ENCODE peak calls at places on chromosome 7, in eight cellular contexts. M is A549, U is HL-60, R is cardiac fibroblast, B is H1, K is lower leg skin, J is mammary epithelial cell, Y is RWPE2. Q is an unnamed sample.

GRCh38 chr7:149776848-149777407 is 3.5 kb upstream of the ZNF467 start:
- DNase-seq in M (no peak), U (no peak), R (no peak), B (no peak), K (no peak), J (no peak), Y (no peak), Q (no peak)

GRCh38 chr7:103432713-103433112 is 13.3 kb downstream of the SLC26A5 start:
- DNase-seq in M (no peak), U (no peak), R (no peak), B (no peak), K (no peak), J (no peak), Y (no peak), Q (no peak)

GRCh38 chr7:127258111-127258510 is 5.4 kb upstream of the GRM8 start:
- DNase-seq in M (no peak), U (no peak), R (no peak), B (no peak), K (no peak), J (no peak), Y (no peak), Q (no peak)

GRCh38 chr7:72037494-72037893 is 374.6 kb downstream of the CALN1 start:
- DNase-seq in M (no peak), U (no peak), R (no peak), B (no peak), K (no peak), J (no peak), Y (no peak), Q (no peak)

GRCh38 chr7:32658034-32658944 is 163.0 kb downstream of the AVL9 start:
- DNase-seq in M (peak), U (no peak), R (peak), B (no peak), K (no peak), J (no peak), Y (no peak), Q (no peak)

GRCh38 chr7:4694653-4695335 is 12.7 kb downstream of the FOXK1 start:
- DNase-seq in M (no peak), U (no peak), R (peak), B (no peak), K (peak), J (no peak), Y (no peak), Q (no peak)

GRCh38 chr7:12152196-12152918 is 58.7 kb upstream of the TMEM106B start:
- DNase-seq in M (no peak), U (no peak), R (no peak), B (no peak), K (no peak), J (no peak), Y (no peak), Q (no peak)

GRCh38 chr7:136033413-136034031 is 56.4 kb upstream of the MTPN start:
- DNase-seq in M (no peak), U (no peak), R (no peak), B (no peak), K (no peak), J (no peak), Y (no peak), Q (no peak)

GRCh38 chr7:124462249-124462648 is 303.3 kb downstream of the GPR37 start:
- DNase-seq in M (no peak), U (no peak), R (peak), B (no peak), K (no peak), J (peak), Y (no peak), Q (no peak)

GRCh38 chr7:30159698-30160143 is 24.9 kb downstream of the MTURN start:
- DNase-seq in M (no peak), U (peak), R (peak), B (no peak), K (no peak), J (peak), Y (no peak), Q (no peak)

GRCh38 chr7:71829499-71829898 is 582.6 kb downstream of the CALN1 start:
- DNase-seq in M (no peak), U (no peak), R (no peak), B (no peak), K (no peak), J (no peak), Y (no peak), Q (no peak)

GRCh38 chr7:132125096-132125495 is 451.2 kb downstream of the PLXNA4 start:
- DNase-seq in M (no peak), U (no peak), R (no peak), B (no peak), K (no peak), J (peak), Y (no peak), Q (no peak)

GRCh38 chr7:158461824-158462223 is 125.8 kb downstream of the PTPRN2 start:
- DNase-seq in M (no peak), U (no peak), R (no peak), B (no peak), K (no peak), J (no peak), Y (no peak), Q (no peak)

GRCh38 chr7:132475037-132475668 is 101.1 kb downstream of the PLXNA4 start:
- DNase-seq in M (no peak), U (no peak), R (no peak), B (no peak), K (no peak), J (no peak), Y (no peak), Q (no peak)

GRCh38 chr7:100406767-100407166 is 21.7 kb downstream of the ZCWPW1 start:
- DNase-seq in M (no peak), U (no peak), R (peak), B (no peak), K (no peak), J (peak), Y (no peak), Q (no peak)

GRCh38 chr7:71131753-71132520 is at the start of gene GALNT17:
- DNase-seq in M (no peak), U (no peak), R (no peak), B (no peak), K (no peak), J (peak), Y (no peak), Q (no peak)

GRCh38 chr7:66443946-66444345 is 184.7 kb upstream of the KCTD7 start:
- DNase-seq in M (no peak), U (no peak), R (peak), B (no peak), K (no peak), J (no peak), Y (no peak), Q (no peak)

GRCh38 chr7:55641811-55642210 is 69.5 kb upstream of the VOPP1 start:
- DNase-seq in M (no peak), U (no peak), R (no peak), B (no peak), K (no peak), J (peak), Y (no peak), Q (no peak)

GRCh38 chr7:79504607-79505389 is 51.3 kb upstream of the MAGI2 start:
- DNase-seq in M (no peak), U (no peak), R (peak), B (no peak), K (no peak), J (no peak), Y (no peak), Q (no peak)

GRCh38 chr7:74606101-74606908 is 51.2 kb upstream of the GTF2I start:
- DNase-seq in M (no peak), U (peak), R (no peak), B (no peak), K (no peak), J (no peak), Y (no peak), Q (no peak)

GRCh38 chr7:16697507-16698199 is 51.7 kb downstream of the BZW2 start:
- DNase-seq in M (no peak), U (no peak), R (peak), B (no peak), K (no peak), J (no peak), Y (no peak), Q (no peak)

GRCh38 chr7:151088019-151088855 is 2.0 kb downstream of the AGAP3 start:
- DNase-seq in M (no peak), U (peak), R (no peak), B (no peak), K (no peak), J (peak), Y (no peak), Q (no peak)

GRCh38 chr7:151088856-151089699 is 2.8 kb downstream of the AGAP3 start:
- DNase-seq in M (no peak), U (peak), R (peak), B (no peak), K (peak), J (peak), Y (peak), Q (no peak)

GRCh38 chr7:151086802-151087246 is 549 bp downstream of the AGAP3 start:
- DNase-seq in M (no peak), U (peak), R (peak), B (no peak), K (no peak), J (peak), Y (peak), Q (no peak)

GRCh38 chr7:151085691-151086620 is at the start of gene AGAP3:
- DNase-seq in M (peak), U (peak), R (peak), B (no peak), K (peak), J (peak), Y (peak), Q (no peak)

DNA sequence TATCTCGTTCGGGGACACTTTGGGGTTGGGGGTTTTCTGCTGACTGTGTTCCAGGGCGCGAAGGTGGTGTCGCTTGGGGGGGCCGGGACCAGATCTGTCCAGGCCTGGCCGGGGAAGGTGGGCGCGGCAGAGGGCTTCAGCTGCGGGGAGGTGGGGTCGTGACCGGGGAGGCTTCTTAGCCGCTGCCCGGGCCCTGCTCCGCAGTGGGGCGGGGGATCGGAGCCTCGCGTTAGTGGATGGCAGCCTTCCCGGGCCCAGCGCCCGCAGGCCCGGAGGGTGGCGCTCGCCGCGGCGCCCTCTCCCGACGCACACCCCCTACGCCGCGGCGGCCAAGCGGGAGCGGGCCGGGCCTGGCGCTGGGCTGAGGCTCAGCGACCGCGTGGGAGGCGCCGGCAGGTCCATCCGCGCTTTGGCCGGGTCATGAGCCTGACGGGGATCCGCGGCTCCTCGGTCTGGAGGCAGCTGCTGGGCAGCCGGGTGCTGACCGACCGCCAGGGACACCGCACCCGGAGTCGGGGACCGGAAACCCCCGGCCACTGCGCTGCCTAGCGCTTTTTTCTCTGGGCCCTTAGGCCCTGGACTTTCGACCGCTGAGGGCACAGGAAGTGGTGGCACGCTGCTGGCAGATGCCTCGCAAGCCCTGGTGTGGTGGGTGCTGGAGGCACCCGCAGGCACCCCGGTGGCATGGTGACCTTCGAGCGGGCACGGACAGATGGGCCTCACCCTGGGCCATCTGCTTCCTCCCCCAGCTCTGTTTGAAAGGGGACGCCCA is 1.2 kb downstream of the AGAP3 start:
- DNase-seq in M (no peak), U (peak), R (peak), B (no peak), K (peak), J (peak), Y (peak), Q (no peak)
- H3K4me3 ChIP-seq in M (peak), U (peak), R (peak), B (peak), K (peak), J (peak), Y (peak), Q (peak)

DNA sequence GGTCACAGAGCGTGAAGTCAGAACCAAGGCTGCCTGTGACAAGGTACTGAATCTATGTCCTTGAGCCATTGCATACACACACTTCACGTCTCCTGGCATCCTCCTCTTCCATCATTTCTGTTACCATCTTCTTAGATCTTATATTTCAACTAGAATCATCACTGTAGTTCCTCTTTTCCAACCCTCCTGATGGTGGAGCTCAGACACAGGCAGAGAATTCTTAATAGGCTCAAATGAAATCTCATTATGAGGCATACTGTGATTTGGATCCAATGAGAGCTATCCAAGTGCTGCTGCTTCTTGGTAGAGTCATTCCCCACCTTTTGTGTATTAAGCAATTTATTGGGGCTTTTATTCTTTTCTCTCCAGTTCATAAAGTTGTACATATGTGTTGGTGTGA is 113.2 kb downstream of the CALCR start:
- DNase-seq in M (no peak), U (no peak), R (no peak), B (no peak), K (no peak), J (no peak), Y (no peak), Q (no peak)
- TF ChIP-seq CTCF in M (no peak), U (no peak), R (no peak), B (peak), K (no peak), J (no peak), Y (peak), Q (no peak)

GRCh38 chr7:2412587-2413201 is 9.3 kb downstream of the CHST12 start:
- DNase-seq in M (no peak), U (no peak), R (peak), B (no peak), K (no peak), J (no peak), Y (no peak), Q (no peak)

GRCh38 chr7:2420216-2420933 is 17.0 kb downstream of the CHST12 start:
- DNase-seq in M (no peak), U (no peak), R (no peak), B (no peak), K (no peak), J (no peak), Y (no peak), Q (no peak)

GRCh38 chr7:2416659-2417058 is 13.2 kb downstream of the CHST12 start:
- DNase-seq in M (no peak), U (no peak), R (no peak), B (no peak), K (no peak), J (no peak), Y (no peak), Q (no peak)

DNA sequence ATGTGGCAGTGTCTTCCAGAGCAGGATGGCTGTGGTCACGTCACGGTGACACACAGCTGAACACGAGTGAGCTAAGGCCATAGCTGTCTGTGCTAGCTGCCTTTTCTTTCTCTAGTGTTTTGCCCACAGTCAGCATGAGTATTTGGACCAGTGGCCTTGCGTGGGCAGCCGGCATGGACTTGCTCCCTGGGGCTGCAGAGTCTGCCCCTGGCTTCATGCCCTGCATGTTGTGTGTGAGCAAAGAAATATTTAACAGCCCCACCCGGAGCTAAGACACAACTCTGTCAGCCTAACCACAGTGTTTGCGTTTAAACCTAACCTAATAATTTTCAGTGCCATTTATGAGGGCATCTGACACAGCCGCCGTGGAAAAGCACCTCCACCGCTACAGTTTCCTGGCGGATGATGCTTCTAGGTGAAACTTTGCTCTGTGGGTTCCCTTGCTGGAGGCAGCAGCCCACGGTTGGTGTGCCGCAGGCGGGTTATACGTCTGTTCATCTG is 14.6 kb downstream of the CHST12 start:
- DNase-seq in M (no peak), U (no peak), R (peak), B (no peak), K (no peak), J (peak), Y (no peak), Q (no peak)
- H3K4me3 ChIP-seq in M (no peak), U (no peak), R (no peak), B (no peak), K (no peak), J (no peak), Y (no peak), Q (no peak)

GRCh38 chr7:106778656-106779250 is 86.3 kb upstream of the PIK3CG start:
- DNase-seq in M (no peak), U (no peak), R (no peak), B (no peak), K (no peak), J (no peak), Y (no peak), Q (no peak)

GRCh38 chr7:106781007-106781406 is 84.1 kb upstream of the PIK3CG start:
- DNase-seq in M (no peak), U (no peak), R (no peak), B (no peak), K (no peak), J (no peak), Y (no peak), Q (no peak)

GRCh38 chr7:106777666-106778299 is 87.3 kb upstream of the PIK3CG start:
- DNase-seq in M (no peak), U (no peak), R (no peak), B (no peak), K (no peak), J (no peak), Y (no peak), Q (no peak)

GRCh38 chr7:106781828-106782544 is 83.1 kb upstream of the PIK3CG start:
- DNase-seq in M (no peak), U (no peak), R (no peak), B (no peak), K (no peak), J (no peak), Y (no peak), Q (no peak)

DNA sequence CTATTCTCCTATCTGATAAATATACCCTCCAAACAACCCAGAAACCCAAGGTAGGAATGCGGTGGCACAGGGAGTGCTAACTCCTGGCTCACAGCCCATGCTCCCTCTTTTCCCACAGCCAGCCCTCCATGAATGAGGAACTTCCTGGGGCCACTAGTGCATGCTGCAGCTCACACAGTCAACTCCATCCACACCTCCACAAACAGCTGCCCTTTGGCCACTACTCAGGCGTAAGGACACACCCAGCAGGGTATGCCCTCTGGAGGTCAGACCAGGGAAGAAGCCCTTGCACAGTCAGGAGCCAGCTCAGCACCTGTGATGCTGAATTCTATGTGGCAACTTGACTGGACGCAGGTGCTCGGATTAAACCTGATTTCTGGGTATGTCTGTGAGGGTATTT is 85.2 kb upstream of the PIK3CG start:
- DNase-seq in M (peak), U (no peak), R (no peak), B (no peak), K (no peak), J (no peak), Y (no peak), Q (no peak)
- TF ChIP-seq CTCF in M (no peak), U (peak), R (no peak), B (peak), K (no peak), J (no peak), Y (no peak), Q (peak)

DNA sequence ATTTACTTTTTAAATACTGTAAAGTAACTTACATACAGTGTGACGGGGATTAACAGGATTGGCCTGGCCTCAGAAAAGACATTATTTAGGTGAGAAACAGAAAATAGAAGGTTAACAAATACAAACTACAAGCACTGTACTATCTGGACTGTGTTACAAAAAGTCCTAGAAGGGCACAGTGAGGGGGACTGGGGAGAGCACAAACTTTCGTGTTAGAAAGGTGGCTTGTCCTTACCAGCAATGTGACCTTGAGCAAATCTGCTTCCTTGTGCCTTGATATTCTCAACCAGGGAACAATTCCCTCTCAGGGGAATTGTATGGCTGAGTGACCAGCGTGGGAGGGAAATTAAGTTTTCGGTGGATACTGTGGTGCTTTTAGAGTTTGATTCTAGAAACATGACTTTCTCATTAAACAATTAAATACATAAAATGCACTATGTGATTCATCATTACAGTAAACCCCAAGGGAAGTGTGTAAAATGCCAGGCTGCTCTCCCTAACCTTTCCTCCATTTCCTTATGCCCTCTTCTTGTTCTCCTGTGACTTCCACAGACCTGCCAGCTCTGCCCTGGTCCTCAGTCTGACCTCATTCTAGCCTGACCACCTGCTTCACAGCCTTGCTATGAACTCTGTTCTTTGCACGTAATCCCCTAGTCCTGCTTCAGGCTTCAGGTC is 57.7 kb downstream of the OSBPL3 start:
- DNase-seq in M (no peak), U (no peak), R (peak), B (no peak), K (no peak), J (no peak), Y (no peak), Q (no peak)
- H3K4me3 ChIP-seq in M (no peak), U (no peak), R (no peak), B (no peak), K (no peak), J (no peak), Y (no peak), Q (no peak)

GRCh38 chr7:29019275-29019820 is 61.2 kb upstream of the TRIL start:
- DNase-seq in M (no peak), U (no peak), R (peak), B (no peak), K (no peak), J (no peak), Y (no peak), Q (no peak)
- TF ChIP-seq CTCF in M (no peak), U (no peak), R (peak), B (no peak), K (no peak), J (no peak), Y (no peak), Q (peak)

Q was measured in HFF-Myc.